ENCODE peak calls at places on chromosomes 13 and 19, in eight cellular contexts. Y is right lobe of liver, X is A549, K is esophagus squamous epithelium, W is tibial nerve, G is H1, O is heart left ventricle, Z is Peyer's patch. T is an unnamed sample.

GRCh38 chr13:103097366-103097928 is 31.2 kb upstream of the SLC10A2 start:
- DNase-seq in K (no peak), W (no peak), Z (no peak), X (no peak), O (no peak), Y (no peak), G (no peak), T (no peak)

GRCh38 chr13:113930711-113931637 is 42.9 kb downstream of the C13orf46 start:
- DNase-seq in O (peak), Z (peak), X (no peak), Y (no peak), W (peak), K (no peak), G (no peak), T (peak)

GRCh38 chr19:12656899-12657571 is 9.5 kb downstream of the MAN2B1 start:
- DNase-seq in W (no peak), O (no peak), K (no peak), Z (no peak), G (peak), Y (no peak), X (no peak), T (no peak)

GRCh38 chr13:46866150-46866549 is 30.7 kb downstream of the HTR2A start:
- DNase-seq in W (no peak), O (peak), G (peak), X (peak), Y (peak), Z (no peak), K (peak), T (peak)

GRCh38 chr13:108962652-108963051 is 333.2 kb downstream of the MYO16 start:
- DNase-seq in W (no peak), Z (no peak), Y (no peak), G (no peak), K (no peak), X (peak), O (no peak), T (no peak)

GRCh38 chr19:13057744-13058143 is 44.9 kb downstream of the LYL1 start:
- DNase-seq in K (no peak), O (no peak), W (no peak), G (no peak), Z (no peak), Y (no peak), X (no peak), T (no peak)

GRCh38 chr19:37989855-37990254 is 82.8 kb downstream of the SIPA1L3 start:
- DNase-seq in Y (no peak), X (no peak), G (peak), O (no peak), W (no peak), K (no peak), Z (no peak), T (no peak)

GRCh38 chr19:41321600-41322270 is 11.8 kb downstream of the CCDC97 start:
- DNase-seq in O (peak), Y (peak), X (peak), K (no peak), G (peak), Z (no peak), W (no peak), T (peak)

GRCh38 chr19:16791942-16792341 is 37.3 kb upstream of the SIN3B start:
- DNase-seq in X (no peak), K (no peak), G (no peak), Y (no peak), Z (no peak), O (no peak), W (no peak), T (no peak)

GRCh38 chr19:19540707-19541515 is 2.8 kb downstream of the CILP2 start:
- DNase-seq in Y (no peak), Z (peak), O (no peak), W (no peak), X (peak), G (peak), K (no peak), T (no peak)

DNA sequence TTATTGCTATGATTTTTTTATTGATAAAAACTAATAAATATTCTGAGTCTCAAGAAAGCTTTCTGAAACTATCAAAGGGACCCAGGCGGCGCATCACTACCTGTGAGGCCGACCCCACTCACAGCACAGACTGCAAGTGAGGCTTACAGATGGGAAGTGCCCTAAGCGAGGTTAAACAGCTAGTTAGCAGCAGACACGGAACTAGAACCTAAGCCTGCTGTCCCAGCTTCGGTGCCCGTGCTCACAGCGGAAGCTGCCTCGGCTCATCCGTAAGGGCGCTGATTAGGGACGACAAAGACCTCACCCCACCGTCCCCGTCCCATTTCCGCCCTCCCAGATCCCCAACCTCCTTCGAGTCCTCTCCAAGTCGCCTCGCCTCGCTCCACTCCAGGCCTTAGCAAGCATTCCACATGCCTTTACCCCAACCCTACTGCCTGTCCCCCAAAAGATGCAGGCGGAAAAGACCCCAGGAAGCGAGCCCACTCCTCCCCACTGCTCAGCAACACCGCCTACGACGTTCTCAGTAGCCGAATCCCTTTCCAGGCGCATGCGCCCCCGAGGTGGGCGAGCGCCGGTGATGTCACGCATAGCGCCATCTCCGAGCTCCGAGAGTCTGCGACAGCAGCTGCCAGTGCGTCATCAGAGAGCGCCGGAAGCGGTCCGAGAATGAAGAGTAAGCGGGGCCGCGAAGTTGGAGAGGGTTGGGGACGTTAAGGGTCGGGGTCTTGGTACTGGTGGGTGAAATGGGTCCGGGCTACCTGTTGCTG is at the start of gene POP4:
- DNase-seq in Z (peak), W (peak), G (peak), O (peak), K (peak), X (peak), Y (peak), T (peak)
- H3K27ac ChIP-seq in Z (peak), W (peak), G (peak), O (peak), K (peak), X (peak), Y (peak), T (peak)

DNA sequence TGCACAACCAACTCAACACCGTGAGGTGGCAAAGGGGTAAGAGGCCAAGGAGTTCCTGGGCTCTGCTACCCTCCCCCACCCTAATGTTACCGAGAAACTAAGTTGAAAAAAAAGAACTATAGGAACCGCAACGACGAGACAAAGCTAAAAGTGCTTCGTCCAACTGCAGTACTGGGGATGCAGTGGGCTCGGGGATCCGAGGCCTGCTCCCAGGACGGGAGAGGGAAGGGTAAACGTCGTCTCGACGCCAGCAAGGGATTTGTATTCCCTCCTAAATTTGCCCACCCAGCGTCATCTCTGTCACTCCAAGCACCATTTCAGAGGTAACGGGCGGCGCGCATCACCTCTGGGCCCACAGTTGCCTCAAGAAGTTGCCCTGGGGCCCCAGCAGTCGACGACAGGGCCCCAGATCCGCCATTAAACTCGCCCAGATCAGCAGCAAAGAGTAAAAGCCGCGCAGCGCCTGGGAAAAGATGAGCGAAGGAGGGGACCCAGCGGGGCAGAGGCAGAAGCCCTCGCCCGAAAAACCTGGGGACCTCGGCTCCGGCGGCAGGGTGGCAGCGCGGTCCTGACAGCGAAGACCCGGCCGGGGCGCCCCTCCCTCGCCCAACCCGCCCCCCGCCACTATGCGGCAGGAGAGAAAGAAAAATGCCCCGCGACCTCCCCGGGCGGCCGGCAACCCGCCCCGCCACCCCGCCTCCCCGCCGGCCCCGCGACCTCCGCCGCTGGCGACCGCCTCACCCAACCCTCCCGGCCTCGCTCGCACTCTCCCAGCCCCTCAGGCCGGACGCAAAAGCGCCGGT is 737 bp downstream of the ZMYM5 start:
- DNase-seq in K (no peak), X (peak), Z (peak), G (no peak), O (no peak), Y (no peak), W (no peak), T (peak)
- TF ChIP-seq POLR2A in K (no peak), X (no peak), Z (no peak), G (no peak), O (no peak), Y (no peak), W (no peak), T (no peak)

DNA sequence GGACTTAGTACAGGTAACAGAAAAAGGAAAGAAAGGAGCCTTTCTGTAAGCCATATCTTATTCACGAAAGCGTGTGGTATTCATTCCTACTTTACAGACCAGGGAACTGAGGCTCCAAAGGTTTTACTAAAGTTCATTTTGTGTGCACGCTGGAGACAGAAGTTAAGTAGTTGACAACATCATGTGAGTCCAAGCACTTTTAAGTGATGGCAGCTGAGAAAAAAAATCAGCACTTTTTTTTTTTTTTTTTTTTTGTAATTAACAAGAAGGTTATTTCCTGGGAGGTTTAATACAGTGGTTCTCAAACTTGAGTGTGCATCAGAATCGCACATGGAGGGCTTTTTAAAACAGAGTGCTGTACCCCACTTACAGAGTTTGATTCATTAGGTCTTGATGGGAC is 2.0 kb downstream of the DNAJC3 start:
- DNase-seq in Z (no peak), X (no peak), W (no peak), K (no peak), O (no peak), G (no peak), Y (no peak), T (no peak)
- H3K4me3 ChIP-seq in Z (peak), X (no peak), W (no peak), K (no peak), O (peak), G (no peak), Y (no peak), T (no peak)

DNA sequence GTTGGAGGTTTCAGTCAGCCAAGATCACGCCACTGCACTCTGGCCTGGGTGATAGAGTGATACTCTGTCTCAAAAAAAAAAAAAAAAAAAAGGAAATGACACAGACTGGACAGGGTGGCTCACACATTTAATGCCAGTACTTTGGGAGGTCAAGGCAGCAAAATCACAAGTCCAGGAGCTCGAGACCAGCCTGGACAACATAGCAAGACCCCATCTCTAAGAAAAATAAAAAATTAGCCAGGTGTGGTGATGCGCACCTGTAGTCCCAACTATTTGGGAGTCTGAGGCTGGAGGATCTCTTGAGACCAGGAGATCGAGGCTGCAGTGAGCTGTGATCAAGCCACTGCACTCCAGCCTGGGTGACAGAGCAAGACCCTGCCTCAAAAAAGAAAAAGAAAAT is 22.6 kb upstream of the NAPA start:
- DNase-seq in W (no peak), Z (no peak), K (no peak), Y (no peak), G (no peak), X (no peak), O (no peak), T (no peak)
- H3K27ac ChIP-seq in W (no peak), Z (no peak), K (no peak), Y (no peak), G (no peak), X (no peak), O (no peak), T (no peak)

GRCh38 chr13:69737129-69737935 is 370.3 kb upstream of the ATXN8OS start:
- DNase-seq in X (no peak), Z (no peak), W (no peak), O (peak), K (no peak), G (no peak), Y (no peak), T (no peak)
- TF ChIP-seq POLR2A in X (no peak), Z (no peak), W (no peak), O (no peak), K (no peak), G (no peak), Y (no peak), T (no peak)

T was measured in uterus.